ENCODE peak calls at places on chromosomes 7 and 10, in six cellular contexts. A is tibial artery; O is mesenchymal stem cell; Y is naive thymus-derived CD4-positive, alpha-beta T cell; K is brain microvascular endothelial cell; G is HepG2. J is an unnamed sample.

GRCh38 chr10:99207340-99207739 is 28.3 kb downstream of the HPSE2 start:
- DNase-seq in A (no peak), O (no peak), Y (no peak), K (no peak), G (no peak), J (no peak)

GRCh38 chr7:135925205-135925604 is 52.0 kb downstream of the MTPN start:
- DNase-seq in A (no peak), O (no peak), Y (no peak), K (peak; percentile 18), G (no peak), J (no peak)

GRCh38 chr7:155283565-155284194 is 14.0 kb upstream of the INSIG1 start:
- DNase-seq in A (no peak), O (no peak), Y (no peak), K (no peak), G (no peak), J (no peak)

GRCh38 chr7:122206985-122207384 is 62.9 kb upstream of the AASS start:
- DNase-seq in A (no peak), O (no peak), Y (no peak), K (no peak), G (no peak), J (no peak)

GRCh38 chr10:112650588-112651030 is 203.6 kb downstream of the VTI1A start:
- DNase-seq in A (no peak), O (peak; percentile 59), Y (no peak), K (peak; percentile 22), G (no peak), J (no peak)

GRCh38 chr7:142006577-142006976 is 10.9 kb downstream of the MGAM start:
- DNase-seq in A (no peak), O (no peak), Y (no peak), K (no peak), G (no peak), J (no peak)

GRCh38 chr7:11207565-11207964 is 233.9 kb downstream of the PHF14 start:
- DNase-seq in A (no peak), O (no peak), Y (no peak), K (no peak), G (no peak), J (no peak)

GRCh38 chr10:84348431-84348830 is 20.0 kb downstream of the CCSER2 start:
- DNase-seq in A (no peak), O (peak; percentile 33), Y (no peak), K (peak; percentile 35), G (no peak), J (no peak)

GRCh38 chr7:150388709-150389531 is 9.8 kb downstream of the ZNF775 start:
- DNase-seq in A (peak; percentile 82), O (no peak), Y (no peak), K (no peak), G (peak; percentile 98), J (no peak)
- H3K27ac ChIP-seq in A (no peak overlapping the region), O (no peak overlapping the region), Y (no peak overlapping the region), K (no peak overlapping the region), G (peak overlapping the region; percentile 86), J (no peak overlapping the region)

GRCh38 chr7:66739477-66739876 is 1.1 kb upstream of the RABGEF1 start:
- DNase-seq in A (no peak), O (peak; percentile 34), Y (no peak), K (no peak), G (no peak), J (no peak)
- H3K27ac ChIP-seq in A (peak overlapping the region; percentile 98), O (no peak overlapping the region), Y (peak overlapping the region; percentile 84), K (no peak overlapping the region), G (peak overlapping the region; percentile 91), J (peak overlapping the region; percentile 85)

DNA sequence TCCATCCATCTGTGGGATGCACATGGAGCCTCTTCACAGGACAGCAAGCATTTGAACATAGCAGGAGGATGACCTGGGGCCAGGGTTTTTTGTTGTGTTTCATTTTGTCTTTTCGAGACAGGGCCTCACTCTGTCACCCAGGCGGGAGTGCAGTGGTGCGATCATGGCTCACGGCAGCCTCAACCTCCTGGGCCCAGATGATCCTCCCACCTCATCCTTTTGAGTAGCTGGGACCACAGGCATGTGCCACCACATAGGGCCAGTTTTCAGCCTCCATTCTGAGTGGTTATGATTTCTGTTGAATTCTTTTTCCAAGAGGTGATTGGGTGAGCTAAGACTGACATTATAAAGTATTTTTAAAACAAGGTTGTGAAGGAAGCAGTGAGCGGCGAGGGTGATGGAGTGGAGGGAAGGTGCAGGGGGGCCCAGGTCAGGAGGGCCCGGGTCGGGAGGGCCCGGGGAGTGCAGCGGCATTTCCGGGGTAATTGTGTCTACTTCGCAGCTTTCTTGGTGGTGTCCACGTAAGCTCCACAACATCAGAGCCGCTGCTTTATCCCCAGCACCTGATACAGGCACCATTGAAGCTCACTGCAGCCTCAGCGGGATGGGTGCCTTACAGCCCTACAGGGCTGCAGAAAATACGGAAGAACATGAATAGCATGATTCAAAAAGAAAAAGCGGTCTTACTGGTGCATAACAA is 12.0 kb upstream of the LARP4B start:
- DNase-seq in A (no peak), O (no peak), Y (no peak), K (no peak), G (no peak), J (no peak)
- H3K27ac ChIP-seq in A (no peak overlapping the region), O (no peak overlapping the region), Y (no peak overlapping the region), K (no peak overlapping the region), G (no peak overlapping the region), J (no peak overlapping the region)

DNA sequence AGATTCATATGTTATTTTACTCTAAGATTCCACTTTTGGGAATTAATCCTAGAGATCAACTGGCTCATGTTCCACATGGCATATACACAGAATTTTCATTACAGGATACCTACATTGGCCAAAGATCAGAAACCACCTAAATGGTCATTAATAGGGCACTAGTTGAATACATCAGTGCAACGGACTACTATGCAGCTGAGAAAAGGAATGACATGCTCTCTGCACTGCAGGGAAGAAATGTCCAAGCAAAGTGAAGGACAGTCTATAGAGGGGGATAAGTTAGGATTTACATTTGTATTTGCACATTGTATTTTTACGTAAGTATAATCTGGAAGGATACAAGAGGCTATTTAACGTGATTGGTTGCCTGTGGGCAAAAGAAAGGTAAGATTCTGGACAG is 67.7 kb upstream of the PRLHR start:
- DNase-seq in A (no peak), O (no peak), Y (no peak), K (no peak), G (no peak), J (no peak)
- H3K27ac ChIP-seq in A (no peak overlapping the region), O (no peak overlapping the region), Y (no peak overlapping the region), K (no peak overlapping the region), G (no peak overlapping the region), J (no peak overlapping the region)

GRCh38 chr10:70673929-70674559 is 1.7 kb downstream of the ADAMTS14 start:
- DNase-seq in A (no peak), O (no peak), Y (no peak), K (no peak), G (no peak), J (no peak)
- H3K27ac ChIP-seq in A (no peak overlapping the region), O (peak overlapping the region; percentile 76), Y (no peak overlapping the region), K (peak overlapping the region; percentile 11), G (no peak overlapping the region), J (no peak overlapping the region)

DNA sequence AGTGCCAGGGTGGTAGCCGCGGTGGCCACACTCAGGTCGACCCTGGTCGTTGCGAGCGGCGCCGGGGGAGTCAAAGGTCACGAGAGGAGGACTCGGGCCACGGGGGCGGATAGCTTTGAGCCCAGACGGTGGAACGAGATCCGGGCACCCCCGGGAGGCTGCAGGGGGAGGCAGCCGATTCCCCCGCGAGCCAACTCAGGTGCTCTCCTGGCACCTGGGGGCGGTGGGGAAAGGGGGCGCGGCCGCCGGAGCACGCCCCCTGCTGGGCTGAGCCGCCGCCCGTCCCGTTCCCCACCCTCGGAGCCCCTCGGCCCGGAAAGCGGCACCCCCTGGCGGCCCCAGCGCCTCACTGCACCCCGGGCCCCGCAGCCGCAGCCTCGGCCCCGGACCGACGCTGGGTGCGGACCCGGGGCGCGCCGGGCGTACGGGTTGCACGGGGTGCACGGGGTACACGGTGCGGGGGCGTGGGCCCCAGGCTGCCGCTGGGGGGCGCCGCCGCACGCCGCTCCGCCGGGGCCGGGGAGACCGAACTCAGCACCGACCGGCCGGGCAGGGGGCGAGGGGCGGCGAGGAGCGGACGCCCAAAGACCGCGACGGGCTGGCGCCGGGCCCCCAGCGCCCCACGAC is 513 bp upstream of the NYAP1 start:
- DNase-seq in A (no peak), O (peak; percentile 46), Y (peak; percentile 89), K (peak; percentile 14), G (peak; percentile 41), J (peak; percentile 75)
- H3K27ac ChIP-seq in A (no peak overlapping the region), O (no peak overlapping the region), Y (peak overlapping the region; percentile 56), K (no peak overlapping the region), G (no peak overlapping the region), J (peak overlapping the region; percentile 45)

GRCh38 chr10:86205761-86206145 is 160.8 kb downstream of the GRID1 start:
- DNase-seq in A (no peak), O (no peak), Y (no peak), K (no peak), G (no peak), J (no peak)
- H3K27ac ChIP-seq in A (no peak overlapping the region), O (no peak overlapping the region), Y (no peak overlapping the region), K (no peak overlapping the region), G (no peak overlapping the region), J (no peak overlapping the region)

GRCh38 chr7:108278776-108279175 is 148.6 kb upstream of the LAMB4 start:
- DNase-seq in A (no peak), O (no peak), Y (no peak), K (no peak), G (no peak), J (no peak)
- H3K27ac ChIP-seq in A (no peak overlapping the region), O (no peak overlapping the region), Y (no peak overlapping the region), K (no peak overlapping the region), G (no peak overlapping the region), J (no peak overlapping the region)